ENCODE peak calls at places on chromosome 2, in eight cellular contexts. A is HCT116, Y is prostate gland, O is SK-N-SH, K is breast epithelium, J is transverse colon, M is HL-60, S is upper lobe of left lung. E is an unnamed sample.

GRCh38 chr2:188765522-188765921 is 208.7 kb upstream of the COL3A1 start:
- DNase-seq in K (no peak), Y (no peak), J (no peak), M (no peak), O (no peak), A (peak), S (no peak), E (no peak)

GRCh38 chr2:168494190-168494711 is 38.2 kb downstream of the CERS6 start:
- DNase-seq in S (no peak), J (peak), Y (no peak), K (no peak), A (peak), O (no peak), M (no peak), E (no peak)

GRCh38 chr2:222959358-222959757 is 92.6 kb upstream of the KCNE4 start:
- DNase-seq in J (no peak), M (no peak), A (peak), K (no peak), Y (no peak), S (no peak), O (no peak), E (no peak)

GRCh38 chr2:69242651-69243051 is 144.4 kb downstream of the GFPT1 start:
- DNase-seq in K (no peak), O (no peak), J (no peak), Y (no peak), A (no peak), M (no peak), S (no peak), E (no peak)

GRCh38 chr2:8571792-8572499 is 109.9 kb upstream of the ID2 start:
- DNase-seq in Y (peak), A (no peak), S (no peak), M (no peak), J (peak), K (no peak), O (no peak), E (peak)

GRCh38 chr2:202113571-202114142 is 40.6 kb downstream of the KIAA2012 start:
- DNase-seq in K (no peak), Y (peak), J (no peak), O (no peak), S (no peak), M (no peak), A (no peak), E (no peak)

GRCh38 chr2:85409719-85410583 is at the start of gene CAPG:
- DNase-seq in Y (peak), J (peak), S (peak), M (peak), O (no peak), A (no peak), K (peak), E (peak)

GRCh38 chr2:218152777-218153176 is 14.0 kb downstream of the CXCR1 start:
- DNase-seq in J (no peak), K (no peak), O (no peak), Y (peak), S (no peak), M (no peak), A (peak), E (peak)

GRCh38 chr2:43542285-43542933 is 53.4 kb downstream of the THADA start:
- DNase-seq in M (peak), Y (no peak), J (no peak), A (peak), K (no peak), S (no peak), O (peak), E (no peak)

GRCh38 chr2:75606851-75607798 is 39.5 kb upstream of the MRPL19 start:
- DNase-seq in S (peak), M (no peak), Y (no peak), K (no peak), J (no peak), O (no peak), A (no peak), E (no peak)

GRCh38 chr2:19890104-19890503 is 11.7 kb downstream of the TTC32 start:
- DNase-seq in J (no peak), O (no peak), S (no peak), A (no peak), Y (no peak), M (no peak), K (no peak), E (no peak)

GRCh38 chr2:202373490-202373889 is 2.6 kb upstream of the BMPR2 start:
- DNase-seq in O (no peak), M (no peak), S (no peak), K (no peak), A (no peak), J (no peak), Y (no peak), E (no peak)

GRCh38 chr2:177106212-177106611 is 106.4 kb upstream of the HNRNPA3 start:
- DNase-seq in K (no peak), O (peak), Y (no peak), M (no peak), S (no peak), J (no peak), A (peak), E (no peak)

GRCh38 chr2:205477016-205477705 is 205.1 kb upstream of the NRP2 start:
- DNase-seq in Y (no peak), S (no peak), M (no peak), O (no peak), A (no peak), J (no peak), K (no peak), E (no peak)

GRCh38 chr2:6412533-6413085 is 453.1 kb downstream of the CMPK2 start:
- DNase-seq in S (no peak), Y (no peak), K (no peak), J (no peak), O (no peak), M (no peak), A (no peak), E (no peak)

GRCh38 chr2:173090291-173090877 is 14.7 kb downstream of the MAP3K20 start:
- DNase-seq in O (no peak), M (no peak), S (peak), A (no peak), J (no peak), Y (no peak), K (no peak), E (no peak)

GRCh38 chr2:177242136-177242987 is 22.2 kb downstream of the NFE2L2 start:
- DNase-seq in Y (peak), O (peak), A (peak), S (no peak), M (no peak), K (no peak), J (no peak), E (no peak)

GRCh38 chr2:45237128-45237527 is 227.9 kb upstream of the SIX2 start:
- DNase-seq in M (no peak), S (no peak), K (no peak), Y (no peak), J (no peak), A (no peak), O (no peak), E (no peak)

GRCh38 chr2:53600835-53601234 is 166.8 kb upstream of the CHAC2 start:
- DNase-seq in M (no peak), A (no peak), O (no peak), K (no peak), S (peak), Y (no peak), J (no peak), E (no peak)

GRCh38 chr2:226995625-226996041 is 159.8 kb downstream of the RHBDD1 start:
- DNase-seq in A (peak), M (no peak), Y (peak), K (peak), J (peak), O (no peak), S (no peak), E (no peak)

GRCh38 chr2:186590538-186591441 is 934 bp downstream of the ITGAV start:
- DNase-seq in K (no peak), S (no peak), O (peak), A (no peak), M (peak), J (peak), Y (peak), E (no peak)

GRCh38 chr2:104050632-104051242 is 803.2 kb upstream of the POU3F3 start:
- DNase-seq in A (no peak), S (no peak), J (no peak), Y (no peak), K (no peak), O (no peak), M (no peak), E (no peak)

GRCh38 chr2:206718296-206718695 is at the start of gene DYTN:
- DNase-seq in M (no peak), S (no peak), A (no peak), O (no peak), K (no peak), Y (no peak), J (no peak), E (no peak)

GRCh38 chr2:203763425-203764272 is 57.2 kb downstream of the CD28 start:
- DNase-seq in A (no peak), S (no peak), Y (no peak), K (no peak), M (no peak), J (no peak), O (no peak), E (no peak)

GRCh38 chr2:8882094-8882493 is 44.7 kb upstream of the KIDINS220 start:
- DNase-seq in K (no peak), Y (no peak), M (peak), O (peak), A (peak), S (no peak), J (peak), E (no peak)

GRCh38 chr2:33477473-33478468 is 1.3 kb downstream of the RASGRP3 start:
- DNase-seq in A (no peak), O (no peak), S (peak), J (peak), M (peak), Y (no peak), K (no peak), E (peak)

GRCh38 chr2:96948483-96949152 is 37.8 kb downstream of the FAM178B start:
- DNase-seq in J (no peak), S (no peak), M (no peak), A (no peak), K (no peak), O (no peak), Y (no peak), E (no peak)

GRCh38 chr2:48435909-48436308 is 94.0 kb upstream of the STON1 start:
- DNase-seq in J (no peak), A (no peak), M (no peak), S (no peak), Y (no peak), O (no peak), K (no peak), E (no peak)

GRCh38 chr2:48438266-48438665 is 91.7 kb upstream of the STON1 start:
- DNase-seq in S (no peak), Y (no peak), J (no peak), M (no peak), O (no peak), K (no peak), A (no peak), E (no peak)

GRCh38 chr2:48433682-48434081 is 96.3 kb upstream of the STON1 start:
- DNase-seq in A (no peak), S (peak), O (no peak), J (peak), K (no peak), Y (no peak), M (no peak), E (no peak)

GRCh38 chr2:48430528-48430927 is 99.4 kb upstream of the STON1 start:
- DNase-seq in M (no peak), O (no peak), Y (no peak), S (no peak), K (no peak), A (no peak), J (no peak), E (no peak)

DNA sequence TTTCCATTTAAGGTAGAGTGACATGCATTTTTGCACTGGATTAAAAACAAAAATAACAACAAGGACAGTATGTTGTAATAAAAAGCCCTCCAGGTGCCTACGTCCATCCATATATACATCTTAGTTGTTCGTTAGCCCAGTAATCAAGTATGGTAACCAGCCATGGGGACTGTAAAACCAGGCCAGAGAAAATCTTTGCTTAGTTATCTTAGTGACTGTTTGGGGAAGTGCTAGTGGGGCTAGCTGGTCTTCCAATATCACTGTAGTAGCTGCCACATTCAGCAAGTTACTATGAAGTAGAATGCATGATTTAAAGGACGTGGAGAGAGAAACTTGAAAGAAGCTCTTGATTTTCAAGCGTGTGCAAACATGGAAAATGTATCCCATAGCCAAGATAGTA is 95.9 kb upstream of the STON1 start:
- DNase-seq in A (no peak), J (no peak), O (no peak), M (no peak), K (no peak), Y (no peak), S (no peak), E (no peak)
- H3K27ac ChIP-seq in A (no peak), J (no peak), O (no peak), M (no peak), K (no peak), Y (no peak), S (peak), E (no peak)

DNA sequence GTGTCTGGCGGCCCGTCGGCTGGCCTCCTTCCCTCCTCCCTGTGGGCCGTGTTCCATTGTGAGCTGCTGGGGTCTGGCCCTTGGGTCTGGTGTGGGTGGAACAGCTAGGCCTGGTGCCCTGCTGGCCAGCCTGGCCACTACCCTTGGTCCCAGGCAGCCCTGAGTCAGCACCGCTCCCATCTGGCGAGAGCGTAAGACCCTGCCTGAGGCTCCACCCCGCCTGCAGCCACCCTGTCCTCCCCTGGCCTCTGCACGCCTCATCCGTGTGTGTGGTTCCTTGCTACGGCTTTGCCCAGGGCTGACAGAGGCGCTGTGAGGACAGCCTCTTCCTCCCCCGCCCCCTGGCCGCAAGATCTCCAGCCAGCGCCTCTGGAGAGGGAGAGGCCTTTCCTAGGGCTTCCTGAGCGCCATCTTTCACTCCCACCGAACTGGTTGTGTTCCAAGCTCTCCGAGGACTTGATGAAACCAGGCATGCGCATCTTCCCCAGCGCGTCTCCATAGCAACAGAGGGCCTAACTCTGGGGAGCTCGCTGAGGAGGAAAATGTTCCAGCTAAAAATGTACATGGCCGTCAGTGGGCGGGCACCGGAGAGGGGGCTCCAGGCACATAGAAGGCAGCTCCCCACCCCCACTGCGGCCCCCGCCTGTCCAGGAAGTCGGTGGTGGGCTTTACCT is 83.0 kb downstream of the STPG4 start:
- DNase-seq in K (no peak), O (peak), S (peak), M (no peak), A (no peak), Y (no peak), J (peak), E (no peak)
- TF ChIP-seq POLR2AphosphoS5 in K (peak), O (peak), S (peak), M (no peak), A (no peak), Y (no peak), J (no peak), E (peak)

GRCh38 chr2:11863513-11864328 is 117.3 kb downstream of the LPIN1 start:
- DNase-seq in A (peak), K (peak), J (peak), O (peak), S (peak), M (peak), Y (peak), E (peak)
- TF ChIP-seq CTCF in A (peak), K (peak), J (peak), O (peak), S (peak), M (peak), Y (peak), E (no peak)

GRCh38 chr2:74328573-74328972 is 14.6 kb downstream of the SLC4A5 start:
- DNase-seq in A (no peak), J (no peak), S (no peak), M (no peak), O (no peak), K (no peak), Y (no peak), E (no peak)

GRCh38 chr2:74327205-74327604 is 16.0 kb downstream of the SLC4A5 start:
- DNase-seq in K (no peak), M (no peak), S (no peak), O (no peak), J (no peak), A (no peak), Y (no peak), E (no peak)

GRCh38 chr2:74328074-74328473 is 15.1 kb downstream of the SLC4A5 start:
- DNase-seq in S (no peak), M (no peak), O (no peak), K (no peak), Y (no peak), A (no peak), J (no peak), E (no peak)

GRCh38 chr2:74325815-74326214 is 17.4 kb downstream of the SLC4A5 start:
- DNase-seq in S (no peak), A (no peak), J (no peak), O (no peak), M (no peak), K (no peak), Y (no peak), E (no peak)

GRCh38 chr2:74327627-74328026 is 15.6 kb downstream of the SLC4A5 start:
- DNase-seq in J (no peak), A (no peak), M (no peak), K (no peak), Y (no peak), S (no peak), O (no peak), E (no peak)
- H3K27ac ChIP-seq in J (no peak), A (no peak), M (no peak), K (no peak), Y (no peak), S (no peak), O (no peak), E (no peak)

GRCh38 chr2:101111917-101112771 is 39.0 kb downstream of the TBC1D8 start:
- DNase-seq in J (no peak), Y (no peak), O (peak), S (no peak), A (no peak), M (no peak), K (no peak), E (no peak)
- TF ChIP-seq POLR2AphosphoS5 in J (no peak), Y (no peak), O (no peak), S (no peak), A (no peak), M (no peak), K (no peak), E (peak)

GRCh38 chr2:95231723-95232122 is 24.4 kb downstream of the ZNF892 start:
- DNase-seq in K (peak), S (peak), O (peak), J (peak), A (peak), Y (peak), M (peak), E (peak)
- TF ChIP-seq CTCF in K (peak), S (peak), O (peak), J (peak), A (peak), Y (peak), M (peak), E (peak)

GRCh38 chr2:117994729-117995128 is 19.1 kb downstream of the CCDC93 start:
- DNase-seq in M (no peak), Y (no peak), J (no peak), A (no peak), K (no peak), S (no peak), O (no peak), E (no peak)
- H3K27ac ChIP-seq in M (no peak), Y (no peak), J (no peak), A (no peak), K (no peak), S (no peak), O (no peak), E (no peak)

E was measured in stomach.